ENCODE peak calls at places on chromosomes 11 and 22, in five cellular contexts. One of them, this sample, is unnamed.

GRCh38 chr11:33410086-33410765 is 153.0 kb downstream of the HIPK3 start:
- DNase-seq in neuronal stem cell: no peak
- DNase-seq in mesenchymal stem cell: no peak
- DNase-seq in IMR-90: no peak
- DNase-seq in mesendoderm: no peak
- DNase-seq in this sample: no peak

GRCh38 chr22:44047891-44048301 is 23.8 kb downstream of the PARVB start:
- DNase-seq in mesendoderm: no peak
- DNase-seq in mesenchymal stem cell: no peak
- DNase-seq in neuronal stem cell: no peak
- DNase-seq in IMR-90: no peak
- DNase-seq in this sample: no peak

GRCh38 chr22:39219071-39220050 is 25.4 kb downstream of the PDGFB start:
- DNase-seq in neuronal stem cell: no peak
- DNase-seq in mesendoderm: peak; percentile 75
- DNase-seq in IMR-90: no peak
- DNase-seq in mesenchymal stem cell: no peak
- DNase-seq in this sample: peak; percentile 26

GRCh38 chr11:70716986-70717775 is 318.9 kb downstream of the CTTN start:
- DNase-seq in mesenchymal stem cell: peak; percentile 54
- DNase-seq in mesendoderm: no peak
- DNase-seq in neuronal stem cell: no peak
- DNase-seq in IMR-90: no peak
- DNase-seq in this sample: no peak

GRCh38 chr11:129815596-129816461 is at the start of gene TMEM45B:
- DNase-seq in mesenchymal stem cell: no peak
- DNase-seq in IMR-90: no peak
- DNase-seq in mesendoderm: peak; percentile 14
- DNase-seq in neuronal stem cell: no peak
- DNase-seq in this sample: peak; percentile 76

GRCh38 chr11:3000032-3000961 is 8.2 kb upstream of the NAP1L4 start:
- DNase-seq in IMR-90: peak; percentile 60
- DNase-seq in mesendoderm: no peak
- DNase-seq in mesenchymal stem cell: no peak
- DNase-seq in neuronal stem cell: no peak
- DNase-seq in this sample: no peak

GRCh38 chr11:66970808-66971442 is 4.2 kb upstream of the C11orf86 start:
- DNase-seq in IMR-90: peak; percentile 100
- DNase-seq in mesendoderm: peak; percentile 23
- DNase-seq in neuronal stem cell: no peak
- DNase-seq in mesenchymal stem cell: peak; percentile 99
- DNase-seq in this sample: no peak

GRCh38 chr11:27864046-27865025 is 164.1 kb upstream of the BDNF start:
- DNase-seq in mesenchymal stem cell: no peak
- DNase-seq in neuronal stem cell: peak; percentile 18
- DNase-seq in IMR-90: no peak
- DNase-seq in mesendoderm: no peak
- DNase-seq in this sample: no peak

GRCh38 chr11:79276900-79277299 is 163.9 kb downstream of the TENM4 start:
- DNase-seq in mesenchymal stem cell: no peak
- DNase-seq in IMR-90: no peak
- DNase-seq in mesendoderm: no peak
- DNase-seq in neuronal stem cell: no peak
- DNase-seq in this sample: no peak

GRCh38 chr11:46537851-46538295 is 56.0 kb downstream of the AMBRA1 start:
- DNase-seq in neuronal stem cell: peak; percentile 86
- DNase-seq in mesenchymal stem cell: peak; percentile 83
- DNase-seq in IMR-90: peak; percentile 78
- DNase-seq in mesendoderm: peak; percentile 96
- DNase-seq in this sample: peak; percentile 92

GRCh38 chr11:26621147-26621546 is 49.1 kb upstream of the MUC15 start:
- DNase-seq in mesenchymal stem cell: peak; percentile 73
- DNase-seq in neuronal stem cell: no peak
- DNase-seq in mesendoderm: peak; percentile 6
- DNase-seq in IMR-90: peak; percentile 52
- DNase-seq in this sample: no peak

GRCh38 chr11:3984896-3985295 is 109.7 kb upstream of the RRM1 start:
- DNase-seq in IMR-90: peak; percentile 17
- DNase-seq in mesenchymal stem cell: peak; percentile 40
- DNase-seq in neuronal stem cell: peak; percentile 26
- DNase-seq in mesendoderm: peak; percentile 21
- DNase-seq in this sample: peak; percentile 24

GRCh38 chr11:128745296-128746183 is 51.7 kb downstream of the FLI1 start:
- DNase-seq in mesendoderm: peak; percentile 53
- DNase-seq in IMR-90: peak; percentile 27
- DNase-seq in mesenchymal stem cell: peak; percentile 26
- DNase-seq in neuronal stem cell: no peak
- DNase-seq in this sample: no peak

GRCh38 chr11:86548278-86548917 is 124.0 kb downstream of the ME3 start:
- DNase-seq in mesendoderm: no peak
- DNase-seq in IMR-90: peak; percentile 80
- DNase-seq in neuronal stem cell: no peak
- DNase-seq in mesenchymal stem cell: peak; percentile 28
- DNase-seq in this sample: no peak

GRCh38 chr22:38205261-38206128 is 3.7 kb downstream of the MAFF start:
- DNase-seq in neuronal stem cell: no peak
- DNase-seq in mesendoderm: no peak
- DNase-seq in IMR-90: peak; percentile 79
- DNase-seq in mesenchymal stem cell: peak; percentile 47
- DNase-seq in this sample: peak; percentile 23

GRCh38 chr11:68979931-68980775 is 633 bp downstream of the MRGPRD start:
- DNase-seq in mesenchymal stem cell: no peak
- DNase-seq in IMR-90: no peak
- DNase-seq in neuronal stem cell: no peak
- DNase-seq in mesendoderm: no peak
- DNase-seq in this sample: peak; percentile 29

GRCh38 chr11:70713988-70714665 is 315.8 kb downstream of the CTTN start:
- DNase-seq in mesenchymal stem cell: no peak
- DNase-seq in mesendoderm: peak; percentile 97
- DNase-seq in neuronal stem cell: peak; percentile 14
- DNase-seq in IMR-90: no peak
- DNase-seq in this sample: peak; percentile 87

GRCh38 chr22:19396934-19397728 is 34.4 kb downstream of the HIRA start:
- DNase-seq in neuronal stem cell: no peak
- DNase-seq in mesendoderm: no peak
- DNase-seq in mesenchymal stem cell: no peak
- DNase-seq in IMR-90: no peak
- DNase-seq in this sample: no peak

GRCh38 chr11:5103066-5103465 is 33.7 kb downstream of the OR52E1 start:
- DNase-seq in mesendoderm: no peak
- DNase-seq in neuronal stem cell: no peak
- DNase-seq in mesenchymal stem cell: no peak
- DNase-seq in IMR-90: no peak
- DNase-seq in this sample: no peak

GRCh38 chr11:96331556-96332168 is 11.3 kb downstream of the MAML2 start:
- DNase-seq in mesendoderm: no peak
- DNase-seq in neuronal stem cell: no peak
- DNase-seq in mesenchymal stem cell: no peak
- DNase-seq in IMR-90: no peak
- DNase-seq in this sample: no peak

GRCh38 chr11:69396051-69396947 is 85.2 kb upstream of the LINC01488 start:
- DNase-seq in neuronal stem cell: no peak
- DNase-seq in mesenchymal stem cell: no peak
- DNase-seq in mesendoderm: no peak
- DNase-seq in IMR-90: no peak
- DNase-seq in this sample: no peak

GRCh38 chr22:37983860-37984791 is at the start of gene SOX10:
- DNase-seq in mesenchymal stem cell: no peak
- DNase-seq in neuronal stem cell: no peak
- DNase-seq in mesendoderm: peak; percentile 77
- DNase-seq in IMR-90: no peak
- DNase-seq in this sample: peak; percentile 73

GRCh38 chr11:36257351-36257750 is 31.9 kb downstream of the COMMD9 start:
- DNase-seq in IMR-90: peak; percentile 54
- DNase-seq in mesenchymal stem cell: peak; percentile 63
- DNase-seq in mesendoderm: no peak
- DNase-seq in neuronal stem cell: no peak
- DNase-seq in this sample: no peak

GRCh38 chr11:16160146-16160545 is 196.2 kb downstream of the SOX6 start:
- DNase-seq in neuronal stem cell: no peak
- DNase-seq in IMR-90: no peak
- DNase-seq in mesendoderm: no peak
- DNase-seq in mesenchymal stem cell: peak; percentile 29
- DNase-seq in this sample: no peak

GRCh38 chr11:35893796-35894475 is 49.9 kb upstream of the LDLRAD3 start:
- DNase-seq in mesendoderm: peak; percentile 13
- DNase-seq in IMR-90: peak; percentile 35
- DNase-seq in neuronal stem cell: no peak
- DNase-seq in mesenchymal stem cell: peak; percentile 6
- DNase-seq in this sample: no peak

GRCh38 chr11:93611836-93612677 is 49.4 kb upstream of the CEP295 start:
- DNase-seq in IMR-90: no peak
- DNase-seq in mesenchymal stem cell: no peak
- DNase-seq in neuronal stem cell: no peak
- DNase-seq in mesendoderm: no peak
- DNase-seq in this sample: no peak
- H3K27ac ChIP-seq in IMR-90: no peak overlapping the region
- H3K27ac ChIP-seq in mesenchymal stem cell: no peak overlapping the region
- H3K27ac ChIP-seq in neuronal stem cell: no peak overlapping the region
- H3K27ac ChIP-seq in mesendoderm: no peak overlapping the region
- H3K27ac ChIP-seq in this sample: no peak overlapping the region

DNA sequence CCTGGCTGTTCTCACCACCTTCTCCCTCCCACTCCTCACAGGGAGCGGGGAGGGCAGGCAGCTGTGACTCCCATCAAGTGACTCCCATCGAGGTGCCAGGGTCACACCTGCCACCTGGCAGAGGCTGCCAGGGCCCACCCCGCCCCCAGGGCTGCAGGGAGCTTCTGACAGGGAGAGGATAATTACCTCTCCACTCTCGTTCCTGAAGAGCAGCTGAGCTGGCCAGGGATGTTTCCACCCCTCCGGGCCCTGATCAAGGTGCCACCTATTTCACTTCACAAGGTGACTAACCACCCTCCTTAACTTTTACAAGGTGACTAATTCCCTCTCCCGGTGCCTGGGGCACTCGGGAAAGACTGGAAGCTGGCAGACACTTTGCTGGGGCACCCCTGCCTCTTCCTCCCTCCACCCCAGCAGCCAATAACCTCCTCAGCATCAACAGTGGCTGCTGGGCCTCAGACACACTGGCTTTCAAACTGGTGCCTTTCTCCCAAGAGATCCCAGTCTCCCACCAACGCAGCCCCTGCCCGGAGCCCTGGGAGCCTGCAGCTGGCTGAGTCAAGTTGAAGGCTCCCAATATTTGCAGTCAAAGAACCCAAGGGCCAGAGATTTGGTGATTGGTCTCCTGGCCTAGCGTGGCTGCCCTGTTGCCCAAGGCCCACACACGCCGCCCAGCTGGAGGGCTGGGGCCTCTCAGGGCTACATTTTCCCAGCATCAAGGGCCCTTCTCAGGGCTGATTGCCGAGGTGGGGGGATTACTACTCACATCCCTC is 22.0 kb upstream of the MYRF start:
- DNase-seq in IMR-90: no peak
- DNase-seq in mesenchymal stem cell: no peak
- DNase-seq in neuronal stem cell: no peak
- DNase-seq in mesendoderm: no peak
- DNase-seq in this sample: no peak
- H2AK5ac ChIP-seq in IMR-90: no peak overlapping the region
- H2AK5ac ChIP-seq in mesenchymal stem cell: no peak overlapping the region
- H2AK5ac ChIP-seq in neuronal stem cell: no peak overlapping the region
- H2AK5ac ChIP-seq in mesendoderm: no peak overlapping the region
- H2AK5ac ChIP-seq in this sample: no peak overlapping the region

DNA sequence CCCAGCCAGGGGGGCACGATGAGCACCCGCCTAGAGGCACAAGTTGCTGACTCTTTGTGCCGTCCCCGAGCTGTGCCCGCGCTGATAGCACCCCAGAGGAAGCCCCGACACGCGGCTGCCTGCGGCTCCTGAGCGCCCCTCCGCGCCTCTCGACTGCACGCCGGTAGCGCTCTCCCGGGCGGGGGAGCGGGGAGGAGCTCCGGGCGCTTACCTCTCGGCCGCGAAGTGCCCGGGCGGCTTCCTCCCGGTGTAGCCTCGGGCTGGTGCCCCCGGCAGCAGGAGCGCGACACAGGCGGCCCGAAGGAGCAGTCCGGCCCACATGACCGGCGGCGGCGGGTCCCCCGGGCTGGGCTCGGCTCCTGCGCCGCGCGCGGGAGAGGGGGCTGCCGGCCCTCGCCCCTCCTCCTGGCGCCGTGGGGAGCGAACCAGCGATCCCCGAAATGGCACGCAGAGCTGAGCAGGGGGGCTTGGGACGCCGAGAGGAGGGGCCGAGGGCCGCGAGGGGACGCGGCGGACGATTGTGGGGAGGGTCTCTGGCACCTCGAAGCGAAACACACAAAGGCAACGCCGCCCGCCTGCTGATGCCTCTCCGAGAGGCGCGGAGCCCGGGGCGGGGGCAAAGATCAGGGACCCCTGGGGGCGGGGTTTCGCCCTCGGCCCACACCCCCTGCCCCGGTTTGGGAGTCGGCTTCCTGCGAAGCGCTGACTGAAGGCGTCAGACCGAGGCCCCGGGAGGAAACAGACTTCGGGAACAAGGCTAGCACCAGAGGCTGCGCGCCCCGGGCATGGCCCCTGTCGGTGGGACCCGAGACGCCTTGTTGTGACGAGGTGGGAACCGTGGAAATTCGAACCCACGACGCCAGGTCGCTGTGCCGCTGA is at the start of gene VWCE:
- DNase-seq in neuronal stem cell: peak; percentile 72
- DNase-seq in mesendoderm: peak; percentile 77
- DNase-seq in IMR-90: peak; percentile 41
- DNase-seq in mesenchymal stem cell: peak; percentile 57
- DNase-seq in this sample: peak; percentile 83
- H3K4ac ChIP-seq in neuronal stem cell: no peak within 1 kb of the TSS
- H3K4ac ChIP-seq in mesendoderm: peak within 1 kb of the TSS; percentile 76
- H3K4ac ChIP-seq in IMR-90: peak within 1 kb of the TSS; percentile 52
- H3K4ac ChIP-seq in mesenchymal stem cell: peak within 1 kb of the TSS; percentile 65
- H3K4ac ChIP-seq in this sample: no peak within 1 kb of the TSS

GRCh38 chr11:11081273-11081672 is 223.4 kb upstream of the ZBED5 start:
- DNase-seq in mesenchymal stem cell: no peak
- DNase-seq in mesendoderm: no peak
- DNase-seq in neuronal stem cell: no peak
- DNase-seq in IMR-90: no peak
- DNase-seq in this sample: no peak

GRCh38 chr11:11084337-11084736 is 226.5 kb upstream of the ZBED5 start:
- DNase-seq in mesenchymal stem cell: no peak
- DNase-seq in neuronal stem cell: no peak
- DNase-seq in IMR-90: no peak
- DNase-seq in mesendoderm: no peak
- DNase-seq in this sample: no peak

GRCh38 chr11:11082651-11083050 is 224.8 kb upstream of the ZBED5 start:
- DNase-seq in mesendoderm: no peak
- DNase-seq in mesenchymal stem cell: no peak
- DNase-seq in IMR-90: no peak
- DNase-seq in neuronal stem cell: no peak
- DNase-seq in this sample: no peak

GRCh38 chr11:11083441-11083840 is 225.6 kb upstream of the ZBED5 start:
- DNase-seq in neuronal stem cell: no peak
- DNase-seq in mesenchymal stem cell: no peak
- DNase-seq in mesendoderm: peak; percentile 65
- DNase-seq in IMR-90: no peak
- DNase-seq in this sample: no peak

DNA sequence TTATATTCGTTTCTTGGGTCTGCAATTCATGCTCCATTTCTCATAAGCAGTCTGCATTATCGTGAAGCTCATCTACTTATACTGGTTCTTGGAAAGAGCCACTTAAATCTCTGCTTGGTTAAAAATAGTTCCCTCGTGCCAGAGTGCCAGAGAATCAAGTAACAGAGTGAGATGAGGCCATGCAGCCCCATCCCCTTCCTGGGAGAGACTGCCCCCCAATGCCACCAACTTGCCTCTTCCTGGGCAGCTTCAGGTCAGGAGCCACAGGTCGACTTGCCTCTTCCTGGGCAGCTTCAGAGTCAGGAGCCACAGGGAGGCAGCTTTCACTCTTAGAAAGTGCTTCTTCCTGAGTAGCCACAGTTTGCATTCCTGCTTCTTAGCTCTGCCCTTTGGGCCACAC is 223.9 kb upstream of the ZBED5 start:
- DNase-seq in neuronal stem cell: no peak
- DNase-seq in mesenchymal stem cell: peak; percentile 5
- DNase-seq in mesendoderm: peak; percentile 31
- DNase-seq in IMR-90: no peak
- DNase-seq in this sample: peak; percentile 54
- H3K27ac ChIP-seq in neuronal stem cell: no peak overlapping the region
- H3K27ac ChIP-seq in mesenchymal stem cell: peak overlapping the region; percentile 23
- H3K27ac ChIP-seq in mesendoderm: no peak overlapping the region
- H3K27ac ChIP-seq in IMR-90: no peak overlapping the region
- H3K27ac ChIP-seq in this sample: no peak overlapping the region

This sample was measured in H9.